ENCODE peak calls at places on chromosome 12, in eight cellular contexts. D is GM12878, Y is A549, W is tibial nerve, V is thyroid gland, Z is GM12891, C is testis, J is uterus. R is an unnamed sample.

GRCh38 chr12:53963434-53964314 is 9.0 kb downstream of the HOXC12 start:
- DNase-seq in D (no peak), Y (no peak), W (no peak), V (no peak), Z (no peak), C (no peak), J (no peak), R (no peak)

GRCh38 chr12:10393291-10393690 is 3.5 kb upstream of the KLRK1 start:
- DNase-seq in D (no peak), Y (no peak), W (no peak), V (no peak), Z (no peak), C (no peak), J (no peak), R (no peak)

GRCh38 chr12:97022831-97023230 is 115.8 kb downstream of the NEDD1 start:
- DNase-seq in D (no peak), Y (no peak), W (no peak), V (no peak), Z (no peak), C (no peak), J (no peak), R (no peak)

GRCh38 chr12:130880411-130880885 is 8.6 kb downstream of the RAN start:
- DNase-seq in D (no peak), Y (no peak), W (no peak), V (no peak), Z (no peak), C (no peak), J (no peak), R (no peak)

GRCh38 chr12:110744697-110745264 is 2.1 kb upstream of the PPP1CC start:
- DNase-seq in D (no peak), Y (no peak), W (no peak), V (no peak), Z (no peak), C (no peak), J (no peak), R (peak; percentile 78)

GRCh38 chr12:116277393-116278258 is at the start of gene MED13L:
- DNase-seq in D (no peak), Y (peak; percentile 93), W (peak; percentile 79), V (peak; percentile 88), Z (peak; percentile 90), C (peak; percentile 88), J (peak; percentile 86), R (peak; percentile 97)

GRCh38 chr12:92544321-92544720 is 158.5 kb upstream of the PLEKHG7 start:
- DNase-seq in D (no peak), Y (no peak), W (no peak), V (no peak), Z (no peak), C (no peak), J (no peak), R (no peak)

GRCh38 chr12:27355979-27356378 is 23.3 kb downstream of the BMAL2 start:
- DNase-seq in D (no peak), Y (no peak), W (no peak), V (no peak), Z (no peak), C (no peak), J (no peak), R (no peak)

GRCh38 chr12:113259499-113259953 is 38.3 kb downstream of the TPCN1 start:
- DNase-seq in D (no peak), Y (no peak), W (peak; percentile 83), V (peak; percentile 92), Z (no peak), C (peak; percentile 86), J (peak; percentile 88), R (no peak)

GRCh38 chr12:95859947-95860850 is 1.4 kb downstream of the SNRPF start:
- DNase-seq in D (no peak), Y (no peak), W (no peak), V (no peak), Z (no peak), C (no peak), J (no peak), R (no peak)

GRCh38 chr12:95857151-95857550 is 1.6 kb upstream of the SNRPF start:
- DNase-seq in D (no peak), Y (no peak), W (no peak), V (no peak), Z (no peak), C (no peak), J (no peak), R (no peak)

GRCh38 chr12:95857799-95858198 is 953 bp upstream of the SNRPF start:
- DNase-seq in D (no peak), Y (no peak), W (no peak), V (no peak), Z (no peak), C (peak; percentile 21), J (no peak), R (no peak)

GRCh38 chr12:95859344-95859816 is 628 bp downstream of the SNRPF start:
- DNase-seq in D (no peak), Y (peak; percentile 50), W (no peak), V (no peak), Z (no peak), C (no peak), J (no peak), R (no peak)

DNA sequence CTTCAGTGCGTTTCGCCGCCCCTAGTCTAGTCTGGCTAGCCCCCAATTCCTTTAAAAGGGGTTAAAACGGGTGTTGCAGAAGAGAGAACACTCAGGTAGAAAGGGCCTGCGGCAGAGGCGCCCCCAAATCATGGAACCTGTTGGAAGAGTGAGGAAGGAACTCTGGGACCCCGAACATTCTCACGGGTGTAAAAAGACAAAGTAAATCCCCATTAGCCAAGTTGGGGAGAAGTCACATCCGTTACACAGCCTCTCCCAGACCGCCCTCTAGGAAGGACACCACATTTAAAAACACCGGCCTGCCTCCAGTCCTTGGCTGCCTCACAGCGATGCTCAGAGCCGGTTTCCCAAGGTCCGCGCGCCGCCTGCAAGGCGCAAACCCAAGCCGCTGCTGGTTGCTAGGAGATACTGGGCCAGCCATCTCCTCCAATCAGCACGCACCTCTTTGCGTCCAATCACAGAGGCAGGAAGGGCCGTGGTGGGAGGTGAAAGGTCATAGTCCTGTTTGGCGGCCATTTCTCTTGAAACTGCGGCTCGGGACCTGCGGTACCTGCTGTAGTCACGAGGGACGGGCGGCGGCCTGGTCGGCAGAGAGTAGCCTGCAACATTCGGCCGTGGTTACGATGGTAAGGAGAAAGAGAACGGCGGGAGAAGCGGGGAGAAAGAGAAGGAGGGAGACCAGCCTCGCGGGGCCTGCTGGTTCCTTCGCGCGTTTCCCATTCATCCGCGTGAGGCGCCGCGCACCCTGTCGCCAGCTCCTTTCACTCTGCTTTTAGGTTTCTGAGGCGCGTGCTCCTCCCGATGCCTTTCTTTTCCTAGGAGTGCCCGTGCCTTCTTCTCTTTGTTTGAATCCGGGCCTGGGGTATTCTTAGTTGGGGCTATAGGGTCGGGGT is at the start of gene SNRPF:
- DNase-seq in D (peak; percentile 95), Y (peak; percentile 100), W (peak; percentile 98), V (peak; percentile 96), Z (peak; percentile 83), C (peak; percentile 98), J (peak; percentile 96), R (peak; percentile 95)
- TF ChIP-seq POLR2A in D (peak; percentile 93), Y (peak; percentile 74), W (no peak), V (peak; percentile 56), Z (peak; percentile 79), C (no peak), J (no peak), R (peak; percentile 59)

GRCh38 chr12:70660620-70661219 is 23.5 kb upstream of the PTPRB start:
- DNase-seq in D (no peak), Y (no peak), W (no peak), V (peak; percentile 6), Z (no peak), C (no peak), J (peak; percentile 36), R (peak; percentile 35)
- TF ChIP-seq POLR2A in D (no peak), Y (no peak), W (no peak), V (no peak), Z (no peak), C (no peak), J (no peak), R (peak; percentile 36)

DNA sequence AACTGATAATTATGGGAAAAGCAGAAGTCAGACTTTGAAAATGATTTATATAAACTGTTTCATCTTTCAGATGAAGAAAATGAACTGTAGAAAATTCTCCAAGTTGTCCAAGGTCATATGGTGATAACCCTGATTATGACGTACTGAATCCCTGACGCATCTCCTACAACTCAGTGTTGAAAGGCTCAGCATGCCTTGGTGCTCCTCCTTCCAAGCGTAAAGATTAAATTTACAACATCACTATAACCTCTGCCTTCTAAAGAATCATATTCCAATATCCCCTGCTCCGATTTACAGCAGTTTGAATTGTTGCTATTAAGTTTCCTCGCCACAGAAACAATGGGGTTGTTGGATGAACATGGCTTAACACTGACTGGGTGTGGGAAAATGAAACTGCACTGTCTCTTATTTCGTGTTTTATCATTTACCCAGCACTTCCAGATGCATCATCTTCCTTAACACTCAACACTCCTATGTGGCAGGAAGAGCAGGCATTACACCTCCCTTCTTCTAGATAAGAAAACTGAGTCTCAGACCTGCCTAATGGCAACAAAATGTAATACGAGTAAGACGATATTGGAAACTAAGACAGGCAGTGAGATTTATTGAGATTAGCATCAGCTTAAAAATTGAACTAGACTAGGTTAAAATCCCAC is 74.3 kb downstream of the PPM1H start:
- DNase-seq in D (no peak), Y (no peak), W (no peak), V (no peak), Z (no peak), C (peak; percentile 18), J (no peak), R (no peak)
- TF ChIP-seq POLR2A in D (no peak), Y (no peak), W (no peak), V (no peak), Z (no peak), C (no peak), J (no peak), R (no peak)

GRCh38 chr12:7092986-7093460 is 778 bp upstream of the C1R start:
- DNase-seq in D (no peak), Y (no peak), W (no peak), V (no peak), Z (no peak), C (peak; percentile 13), J (no peak), R (no peak)
- TF ChIP-seq POLR2A in D (no peak), Y (no peak), W (no peak), V (no peak), Z (no peak), C (no peak), J (no peak), R (no peak)